ENCODE peak calls at places on chromosomes 3 and 15, in nine cellular contexts. One of them, this sample, is unnamed.

GRCh38 chr15:95557226-95558046 is 773.1 kb upstream of the NR2F2 start:
- DNase-seq in mucosa of gallbladder: no peak
- DNase-seq in endothelial cell: no peak
- DNase-seq in CD8-positive, alpha-beta memory T cell: no peak
- DNase-seq in memory B cell: no peak
- DNase-seq in lower leg skin: no peak
- DNase-seq in NCI-H1436: no peak
- DNase-seq in stomach: no peak
- DNase-seq in iPS DF 19.7: no peak
- DNase-seq in this sample: no peak

GRCh38 chr3:13750731-13751130 is 129.1 kb downstream of the WNT7A start:
- DNase-seq in iPS DF 19.7: no peak
- DNase-seq in NCI-H1436: no peak
- DNase-seq in memory B cell: no peak
- DNase-seq in mucosa of gallbladder: no peak
- DNase-seq in stomach: no peak
- DNase-seq in lower leg skin: no peak
- DNase-seq in endothelial cell: no peak
- DNase-seq in CD8-positive, alpha-beta memory T cell: no peak
- DNase-seq in this sample: no peak

GRCh38 chr15:70023064-70023768 is 74.5 kb downstream of the TLE3 start:
- DNase-seq in CD8-positive, alpha-beta memory T cell: peak
- DNase-seq in stomach: no peak
- DNase-seq in NCI-H1436: peak
- DNase-seq in memory B cell: no peak
- DNase-seq in mucosa of gallbladder: peak
- DNase-seq in endothelial cell: no peak
- DNase-seq in lower leg skin: peak
- DNase-seq in iPS DF 19.7: no peak
- DNase-seq in this sample: no peak

GRCh38 chr3:22982981-22983582 is 220.0 kb upstream of the UBE2E2 start:
- DNase-seq in iPS DF 19.7: no peak
- DNase-seq in CD8-positive, alpha-beta memory T cell: no peak
- DNase-seq in lower leg skin: no peak
- DNase-seq in NCI-H1436: no peak
- DNase-seq in memory B cell: no peak
- DNase-seq in stomach: no peak
- DNase-seq in mucosa of gallbladder: no peak
- DNase-seq in endothelial cell: no peak
- DNase-seq in this sample: no peak

GRCh38 chr3:183277260-183277659 is 24.2 kb downstream of the B3GNT5 start:
- DNase-seq in NCI-H1436: no peak
- DNase-seq in memory B cell: no peak
- DNase-seq in endothelial cell: no peak
- DNase-seq in stomach: no peak
- DNase-seq in lower leg skin: no peak
- DNase-seq in mucosa of gallbladder: no peak
- DNase-seq in CD8-positive, alpha-beta memory T cell: no peak
- DNase-seq in iPS DF 19.7: no peak
- DNase-seq in this sample: no peak

GRCh38 chr15:90822204-90822955 is 46.0 kb upstream of the FURIN start:
- DNase-seq in stomach: no peak
- DNase-seq in iPS DF 19.7: no peak
- DNase-seq in NCI-H1436: no peak
- DNase-seq in lower leg skin: no peak
- DNase-seq in CD8-positive, alpha-beta memory T cell: no peak
- DNase-seq in mucosa of gallbladder: no peak
- DNase-seq in memory B cell: no peak
- DNase-seq in endothelial cell: no peak
- DNase-seq in this sample: no peak

GRCh38 chr3:69094467-69095205 is 9.9 kb downstream of the ARL6IP5 start:
- DNase-seq in lower leg skin: no peak
- DNase-seq in mucosa of gallbladder: no peak
- DNase-seq in CD8-positive, alpha-beta memory T cell: no peak
- DNase-seq in iPS DF 19.7: no peak
- DNase-seq in memory B cell: no peak
- DNase-seq in stomach: no peak
- DNase-seq in NCI-H1436: no peak
- DNase-seq in endothelial cell: no peak
- DNase-seq in this sample: no peak

GRCh38 chr15:44075535-44075934 is 119.5 kb downstream of the FRMD5 start:
- DNase-seq in endothelial cell: no peak
- DNase-seq in lower leg skin: no peak
- DNase-seq in stomach: no peak
- DNase-seq in iPS DF 19.7: no peak
- DNase-seq in memory B cell: no peak
- DNase-seq in mucosa of gallbladder: no peak
- DNase-seq in CD8-positive, alpha-beta memory T cell: no peak
- DNase-seq in NCI-H1436: no peak
- DNase-seq in this sample: no peak

This sample was measured in ureter.